ENCODE peak calls at places on chromosomes 13 and 19, in eight cellular contexts. C is stomach, W is A549, T is IMR-90, G is heart left ventricle, P is upper lobe of left lung, I is uterus, X is transverse colon. A is an unnamed sample.

GRCh38 chr19:34835952-34836351 is 62.9 kb upstream of the ZNF599 start:
- DNase-seq in C (no peak), W (no peak), T (no peak), G (no peak), P (no peak), I (no peak), X (no peak), A (no peak)

GRCh38 chr19:9848060-9848459 is 12.9 kb downstream of the PIN1 start:
- DNase-seq in C (no peak), W (no peak), T (no peak), G (no peak), P (peak; percentile 70), I (no peak), X (no peak), A (no peak)

GRCh38 chr13:113564331-113565023 is 20.1 kb upstream of the TFDP1 start:
- DNase-seq in C (peak; percentile 20), W (no peak), T (no peak), G (no peak), P (no peak), I (no peak), X (peak; percentile 6), A (peak; percentile 49)

GRCh38 chr19:41302624-41303351 is 7.2 kb upstream of the CCDC97 start:
- DNase-seq in C (no peak), W (no peak), T (no peak), G (no peak), P (peak; percentile 77), I (no peak), X (peak; percentile 66), A (peak; percentile 67)

GRCh38 chr13:45292176-45292575 is 48.8 kb downstream of the TPT1 start:
- DNase-seq in C (no peak), W (no peak), T (no peak), G (no peak), P (no peak), I (no peak), X (no peak), A (no peak)

GRCh38 chr19:8412783-8413592 is at the start of gene MARCHF2:
- DNase-seq in C (peak; percentile 98), W (peak; percentile 96), T (peak; percentile 97), G (peak; percentile 96), P (peak; percentile 99), I (peak; percentile 98), X (peak; percentile 97), A (peak; percentile 99)

GRCh38 chr19:50547385-50548190 is 20.6 kb downstream of the LRRC4B start:
- DNase-seq in C (no peak), W (no peak), T (no peak), G (no peak), P (no peak), I (no peak), X (no peak), A (no peak)

GRCh38 chr19:3161453-3161852 is 17.1 kb upstream of the S1PR4 start:
- DNase-seq in C (no peak), W (no peak), T (peak; percentile 43), G (no peak), P (no peak), I (no peak), X (no peak), A (no peak)

GRCh38 chr13:72970956-72971355 is 87.8 kb upstream of the KLF5 start:
- DNase-seq in C (no peak), W (no peak), T (peak; percentile 57), G (no peak), P (no peak), I (no peak), X (no peak), A (no peak)

GRCh38 chr13:40639226-40639681 is 27.2 kb downstream of the FOXO1 start:
- DNase-seq in C (no peak), W (no peak), T (no peak), G (peak; percentile 22), P (no peak), I (no peak), X (no peak), A (no peak)

GRCh38 chr13:111480503-111480902 is 160.1 kb downstream of the TEX29 start:
- DNase-seq in C (peak; percentile 21), W (no peak), T (no peak), G (no peak), P (peak; percentile 30), I (no peak), X (no peak), A (no peak)

GRCh38 chr19:1935484-1936208 is 5.3 kb upstream of the CSNK1G2 start:
- DNase-seq in C (no peak), W (peak; percentile 72), T (peak; percentile 28), G (no peak), P (no peak), I (no peak), X (no peak), A (no peak)

GRCh38 chr19:44512326-44513298 is 12.3 kb upstream of the ZNF180 start:
- DNase-seq in C (no peak), W (peak; percentile 79), T (peak; percentile 58), G (no peak), P (peak; percentile 67), I (no peak), X (peak; percentile 14), A (no peak)

GRCh38 chr13:85332595-85332994 is 466.6 kb downstream of the SLITRK6 start:
- DNase-seq in C (no peak), W (no peak), T (no peak), G (no peak), P (no peak), I (no peak), X (no peak), A (no peak)

GRCh38 chr13:24670927-24671326 is 9.3 kb upstream of the ATP12A start:
- DNase-seq in C (no peak), W (peak; percentile 60), T (no peak), G (no peak), P (no peak), I (no peak), X (no peak), A (no peak)

GRCh38 chr19:44890366-44891015 is 563 bp upstream of the TOMM40 start:
- DNase-seq in C (no peak), W (peak; percentile 100), T (peak; percentile 100), G (no peak), P (peak; percentile 100), I (peak; percentile 100), X (no peak), A (no peak)

GRCh38 chr19:10233946-10234345 is 2.8 kb upstream of the S1PR2 start:
- DNase-seq in C (no peak), W (no peak), T (no peak), G (no peak), P (no peak), I (no peak), X (no peak), A (no peak)

GRCh38 chr13:47603365-47603764 is 397.7 kb downstream of the SUCLA2 start:
- DNase-seq in C (no peak), W (no peak), T (peak; percentile 16), G (no peak), P (no peak), I (no peak), X (no peak), A (no peak)

DNA sequence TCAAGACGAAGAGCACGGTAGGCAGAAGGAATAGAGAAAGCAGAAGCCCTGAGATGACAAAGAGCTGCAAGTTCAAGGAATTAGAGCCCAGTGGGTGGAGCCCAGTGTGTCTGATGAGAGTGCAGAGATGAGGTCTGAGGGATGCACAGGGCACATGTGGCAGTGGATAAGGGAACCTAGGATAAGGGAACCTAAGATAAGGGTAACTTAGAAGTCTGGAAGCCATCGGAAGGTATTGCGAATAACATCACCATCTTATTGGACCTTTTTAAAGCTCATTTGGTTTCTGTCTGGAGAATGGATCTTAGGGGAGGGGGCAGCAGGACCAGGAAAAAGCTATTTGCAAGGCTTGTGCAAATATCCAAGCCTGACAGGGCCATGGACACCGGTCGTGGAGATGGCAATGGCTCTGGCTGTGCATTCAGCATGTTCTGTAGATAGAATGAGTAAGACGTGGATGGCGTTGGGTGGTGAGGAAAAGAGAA is 1.3 kb downstream of the FPR3 start:
- DNase-seq in C (no peak), W (no peak), T (no peak), G (peak; percentile 42), P (no peak), I (no peak), X (no peak), A (no peak)
- TF ChIP-seq POLR2A in C (no peak), W (no peak), T (no peak), G (no peak), P (peak; percentile 29), I (no peak), X (peak; percentile 39), A (no peak)

GRCh38 chr19:36246006-36246391 is 31.1 kb downstream of the ZNF146 start:
- DNase-seq in C (no peak), W (no peak), T (no peak), G (no peak), P (no peak), I (no peak), X (no peak), A (no peak)
- H3K27ac ChIP-seq in C (no peak overlapping the region), W (no peak overlapping the region), T (no peak overlapping the region), G (no peak overlapping the region), P (no peak overlapping the region), I (no peak overlapping the region), X (no peak overlapping the region), A (no peak overlapping the region)

DNA sequence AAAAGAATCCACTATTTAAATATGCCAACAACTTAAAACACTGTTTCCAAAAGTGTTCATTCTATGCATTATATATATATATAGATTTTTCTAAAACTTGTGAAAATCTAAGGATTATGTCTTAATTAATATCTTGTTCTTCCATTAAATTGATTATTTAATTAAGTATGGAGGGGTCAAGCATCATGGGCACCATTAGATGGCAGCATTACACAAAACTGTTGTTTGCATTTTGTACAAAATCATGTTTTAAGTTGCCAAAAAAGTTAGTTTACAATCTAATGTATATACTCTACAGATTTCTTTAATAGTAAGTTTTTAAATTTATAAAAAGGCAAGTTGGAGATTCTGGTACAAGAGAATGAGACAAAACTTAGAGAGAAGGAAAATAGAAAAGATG is 213.2 kb upstream of the EDNRB start:
- DNase-seq in C (no peak), W (no peak), T (peak; percentile 14), G (no peak), P (no peak), I (no peak), X (no peak), A (no peak)
- TF ChIP-seq CTCF in C (no peak), W (peak; percentile 20), T (peak; percentile 52), G (no peak), P (no peak), I (no peak), X (no peak), A (no peak)

GRCh38 chr13:51207881-51208280 is 14.3 kb upstream of the FAM124A start:
- DNase-seq in C (no peak), W (no peak), T (no peak), G (no peak), P (no peak), I (no peak), X (no peak), A (no peak)

GRCh38 chr13:51201886-51202285 is 20.3 kb upstream of the FAM124A start:
- DNase-seq in C (no peak), W (no peak), T (no peak), G (no peak), P (no peak), I (no peak), X (no peak), A (no peak)

DNA sequence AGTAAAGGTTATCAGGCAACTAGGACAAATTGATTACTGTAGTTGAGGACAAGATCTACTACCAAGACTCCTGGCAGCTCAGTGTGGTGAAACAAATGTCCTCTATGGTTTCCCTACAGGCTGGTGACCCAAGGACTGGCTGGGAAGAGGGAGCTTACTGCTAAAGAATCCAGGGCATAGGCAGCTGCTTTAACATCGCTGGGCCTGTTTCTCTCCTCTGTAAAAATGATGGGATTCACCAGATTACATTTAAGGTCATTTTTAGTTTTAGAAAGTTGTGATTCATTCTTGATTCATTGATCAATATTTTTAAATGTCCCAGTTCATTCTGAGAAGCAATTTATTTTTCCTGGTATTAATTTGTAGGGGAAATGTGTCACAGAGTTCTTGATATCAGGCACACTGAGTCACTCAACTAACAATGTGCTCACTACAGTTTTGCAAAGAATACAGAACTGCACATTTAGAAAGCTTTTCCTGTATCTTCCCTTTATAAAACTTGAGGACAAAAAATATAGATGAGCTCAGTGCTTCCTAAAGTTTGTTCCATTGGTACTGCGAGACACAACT is 19.6 kb upstream of the FAM124A start:
- DNase-seq in C (no peak), W (no peak), T (no peak), G (no peak), P (no peak), I (no peak), X (no peak), A (no peak)
- TF ChIP-seq POLR2A in C (no peak), W (no peak), T (no peak), G (no peak), P (no peak), I (no peak), X (no peak), A (no peak)